ENCODE peak calls at places on chromosomes 7 and 10, in nine cellular contexts. X is T-helper 22 cell, G is bronchial epithelial cell, F is trophoblast cell, U is COR-L47, C is ELR, M is fibroblast of mammary gland, Z is GM13976, E is neural progenitor cell. N is an unnamed sample.

GRCh38 chr10:9111983-9112382 is 1057.5 kb downstream of the GATA3 start:
- DNase-seq in C (no peak), X (no peak), M (no peak), U (no peak), F (no peak), G (no peak), Z (no peak), E (no peak), N (no peak)

GRCh38 chr7:150412518-150413247 is 33.6 kb downstream of the ZNF775 start:
- DNase-seq in E (no peak), M (no peak), Z (no peak), U (no peak), C (no peak), X (no peak), G (no peak), F (no peak), N (no peak)

GRCh38 chr7:44511863-44512468 is 21.5 kb upstream of the NUDCD3 start:
- DNase-seq in Z (no peak), C (no peak), X (no peak), M (no peak), F (no peak), G (no peak), U (no peak), E (no peak), N (no peak)

GRCh38 chr7:28103984-28104628 is 76.5 kb downstream of the JAZF1 start:
- DNase-seq in E (no peak), U (no peak), G (peak; percentile 57), M (no peak), Z (no peak), X (no peak), F (peak; percentile 83), C (peak; percentile 30), N (no peak)

GRCh38 chr7:132145466-132145865 is 430.8 kb downstream of the PLXNA4 start:
- DNase-seq in G (peak; percentile 99), E (peak; percentile 56), U (no peak), Z (no peak), C (peak; percentile 62), M (peak; percentile 76), X (no peak), F (peak; percentile 87), N (no peak)

GRCh38 chr10:16520900-16521299 is 779 bp downstream of the C1QL3 start:
- DNase-seq in U (peak; percentile 43), X (no peak), E (peak; percentile 67), G (no peak), C (peak; percentile 22), M (peak; percentile 31), F (no peak), Z (peak; percentile 77), N (no peak)

GRCh38 chr10:112446055-112446854 is 459 bp downstream of the ZDHHC6 start:
- DNase-seq in Z (no peak), X (no peak), U (no peak), F (no peak), C (peak; percentile 59), M (peak; percentile 47), G (peak; percentile 44), E (no peak), N (no peak)

GRCh38 chr7:1192171-1192676 is 32.2 kb upstream of the ZFAND2A start:
- DNase-seq in M (peak; percentile 82), U (no peak), G (peak; percentile 80), X (no peak), Z (no peak), F (no peak), E (no peak), C (peak; percentile 94), N (no peak)

GRCh38 chr10:37488792-37489657 is 363.6 kb downstream of the ANKRD30A start:
- DNase-seq in U (no peak), X (no peak), Z (no peak), F (peak; percentile 2), E (no peak), M (peak; percentile 31), G (peak; percentile 82), C (peak; percentile 29), N (peak; percentile 52)

GRCh38 chr10:42933454-42934340 is 143.2 kb upstream of the RET start:
- DNase-seq in G (peak; percentile 37), M (peak; percentile 15), C (no peak), E (peak; percentile 73), X (no peak), Z (peak; percentile 24), U (peak; percentile 49), F (no peak), N (no peak)

GRCh38 chr7:1058821-1059199 is 14.5 kb downstream of the GPR146 start:
- DNase-seq in M (no peak), F (no peak), C (no peak), Z (no peak), U (no peak), X (peak; percentile 27), E (peak; percentile 47), G (no peak), N (no peak)

GRCh38 chr7:94449151-94449725 is 54.5 kb downstream of the COL1A2 start:
- DNase-seq in Z (peak; percentile 29), F (no peak), C (peak; percentile 64), X (no peak), M (peak; percentile 64), U (peak; percentile 70), G (peak; percentile 44), E (peak; percentile 33), N (peak; percentile 11)

GRCh38 chr10:13521021-13521420 is 7.8 kb downstream of the BEND7 start:
- DNase-seq in U (no peak), G (no peak), F (no peak), E (no peak), C (no peak), Z (no peak), M (no peak), X (no peak), N (no peak)

GRCh38 chr7:3559178-3559765 is 258.2 kb downstream of the SDK1 start:
- DNase-seq in F (no peak), E (no peak), G (peak; percentile 98), Z (no peak), X (no peak), M (peak; percentile 94), U (peak; percentile 25), C (peak; percentile 68), N (peak; percentile 21)

GRCh38 chr10:78259394-78259793 is 225.7 kb downstream of the RPS24 start:
- DNase-seq in Z (no peak), X (no peak), M (no peak), U (no peak), E (no peak), G (no peak), C (no peak), F (no peak), N (no peak)

GRCh38 chr7:30977896-30978564 is 14.3 kb downstream of the GHRHR start:
- DNase-seq in C (peak; percentile 54), F (no peak), Z (no peak), U (peak; percentile 44), X (no peak), G (peak; percentile 32), E (peak; percentile 74), M (peak; percentile 6), N (peak; percentile 24)

GRCh38 chr10:32377458-32378370 is 30.8 kb upstream of the EPC1 start:
- DNase-seq in F (no peak), M (peak; percentile 56), G (peak; percentile 44), X (peak; percentile 17), U (no peak), E (peak; percentile 7), C (peak; percentile 63), Z (no peak), N (no peak)

GRCh38 chr10:69891057-69891617 is 89.4 kb downstream of the COL13A1 start:
- DNase-seq in F (no peak), C (no peak), X (no peak), M (no peak), E (no peak), G (no peak), Z (no peak), U (no peak), N (no peak)

GRCh38 chr7:24978837-24979469 is 1.0 kb downstream of the OSBPL3 start:
- DNase-seq in C (no peak), U (no peak), E (peak; percentile 89), G (peak; percentile 51), M (no peak), F (no peak), X (no peak), Z (no peak), N (no peak)

GRCh38 chr10:29063806-29064644 is 224.8 kb upstream of the LYZL1 start:
- DNase-seq in Z (no peak), M (peak; percentile 5), X (no peak), F (peak; percentile 77), G (peak; percentile 26), C (peak; percentile 33), E (no peak), U (no peak), N (no peak)

GRCh38 chr7:4641091-4641666 is 40.9 kb upstream of the FOXK1 start:
- DNase-seq in X (no peak), G (no peak), E (no peak), C (no peak), F (no peak), M (no peak), U (no peak), Z (no peak), N (no peak)

GRCh38 chr10:126203746-126204145 is 184.5 kb downstream of the ADAM12 start:
- DNase-seq in F (no peak), Z (no peak), E (no peak), C (no peak), X (no peak), G (no peak), M (no peak), U (no peak), N (no peak)

GRCh38 chr7:876972-877311 is 588 bp downstream of the GET4 start:
- DNase-seq in C (peak; percentile 60), U (no peak), X (no peak), E (no peak), G (no peak), Z (no peak), M (no peak), F (peak; percentile 36), N (no peak)

GRCh38 chr7:74480861-74481417 is 27.2 kb downstream of the GTF2IRD1 start:
- DNase-seq in G (peak; percentile 33), U (no peak), M (peak; percentile 77), Z (no peak), F (peak; percentile 89), C (peak; percentile 68), X (no peak), E (no peak), N (peak; percentile 57)

GRCh38 chr7:39589323-39590111 is 23.3 kb downstream of the YAE1 start:
- DNase-seq in M (peak; percentile 84), U (no peak), X (peak; percentile 56), E (peak; percentile 44), G (peak; percentile 85), C (peak; percentile 95), F (peak; percentile 86), Z (peak; percentile 57), N (no peak)

GRCh38 chr7:129781856-129782256 is 170.3 kb downstream of the NRF1 start:
- DNase-seq in G (no peak), X (no peak), E (peak; percentile 82), M (no peak), Z (no peak), U (no peak), F (no peak), C (no peak), N (no peak)

GRCh38 chr7:132771301-132771730 is 195.0 kb upstream of the PLXNA4 start:
- DNase-seq in G (no peak), X (no peak), U (no peak), M (no peak), F (no peak), Z (no peak), E (no peak), C (no peak), N (no peak)

GRCh38 chr7:151251926-151252835 is 3.7 kb upstream of the SMARCD3 start:
- DNase-seq in Z (no peak), G (peak; percentile 9), C (peak; percentile 62), U (peak; percentile 66), E (peak; percentile 83), X (no peak), M (peak; percentile 57), F (no peak), N (peak; percentile 49)

GRCh38 chr10:24575462-24576002 is 148.2 kb downstream of the ARHGAP21 start:
- DNase-seq in E (no peak), G (no peak), M (no peak), F (peak; percentile 13), U (no peak), Z (no peak), C (no peak), X (no peak), N (no peak)

GRCh38 chr7:85695041-85695990 is 508.5 kb upstream of the SEMA3D start:
- DNase-seq in G (peak; percentile 97), F (no peak), E (no peak), X (no peak), C (peak; percentile 66), Z (no peak), U (no peak), M (no peak), N (peak; percentile 62)

GRCh38 chr10:62433181-62433692 is 59.1 kb downstream of the ZNF365 start:
- DNase-seq in C (peak; percentile 96), U (no peak), Z (peak; percentile 39), G (peak; percentile 97), M (peak; percentile 99), X (peak; percentile 0), E (no peak), F (peak; percentile 35), N (peak; percentile 36)

N was measured in NCI-H460.